ENCODE peak calls at places on chromosomes 13 and 19, in ten cellular contexts. O, J, U, I, H, G, W, V, M and Z are unnamed samples. For H3K4me1, the result is how much of the 10 kb centered on the place peaks cover.

GRCh38 chr13:24747248-24748151 is 16.5 kb upstream of the RNF17 start:
- DNase-seq in M (peak), W (no peak), I (no peak), O (no peak), H (no peak), G (no peak), U (no peak), J (no peak), V (no peak), Z (peak)

GRCh38 chr19:46513461-46514236 is 18.0 kb upstream of the PNMA8B start:
- DNase-seq in M (peak), O (peak), H (peak), U (peak), J (peak), W (peak), G (peak), I (peak), V (peak), Z (peak)

GRCh38 chr13:40653558-40654318 is 12.7 kb downstream of the FOXO1 start:
- DNase-seq in I (no peak), V (no peak), H (no peak), O (no peak), J (no peak), G (no peak), U (no peak), M (no peak), W (no peak), Z (no peak)

GRCh38 chr19:23098286-23098685 is 18.5 kb upstream of the ZNF730 start:
- DNase-seq in O (no peak), I (no peak), H (no peak), W (no peak), V (no peak), J (no peak), G (no peak), U (no peak), M (no peak), Z (no peak)

GRCh38 chr19:2032296-2032941 is 16.9 kb upstream of the BTBD2 start:
- DNase-seq in H (peak), O (peak), I (peak), M (peak), G (peak), V (peak), U (peak), W (peak), J (peak), Z (peak)

GRCh38 chr19:1041835-1042685 is 2.2 kb downstream of the ABCA7 start:
- DNase-seq in W (peak), V (no peak), O (peak), H (no peak), J (peak), G (no peak), M (peak), U (no peak), I (no peak), Z (no peak)

GRCh38 chr19:13055213-13056051 is 47.2 kb downstream of the LYL1 start:
- DNase-seq in G (no peak), I (peak), O (no peak), H (peak), M (peak), U (peak), W (peak), V (peak), J (peak), Z (peak)

GRCh38 chr13:44662515-44662914 is 86.4 kb upstream of the TSC22D1 start:
- DNase-seq in V (no peak), M (no peak), I (no peak), J (no peak), W (no peak), H (no peak), G (no peak), O (no peak), U (no peak), Z (no peak)

GRCh38 chr13:50991624-50992610 is 82.3 kb downstream of the RNASEH2B start:
- DNase-seq in M (no peak), I (no peak), O (no peak), J (no peak), U (no peak), H (no peak), V (no peak), W (no peak), G (no peak), Z (no peak)

GRCh38 chr13:52644108-52644507 is 1.9 kb downstream of the HNRNPA1L2 start:
- DNase-seq in G (no peak), I (no peak), U (no peak), H (peak), J (no peak), O (no peak), M (no peak), V (no peak), W (no peak), Z (no peak)

GRCh38 chr13:35979378-35979911 is 151.7 kb downstream of the DCLK1 start:
- DNase-seq in G (no peak), O (peak), M (peak), U (peak), V (peak), W (peak), I (peak), H (peak), J (peak), Z (peak)

GRCh38 chr13:81582381-81582780 is 1241.5 kb upstream of the SPRY2 start:
- DNase-seq in M (no peak), U (no peak), W (no peak), G (no peak), H (no peak), V (no peak), J (no peak), I (no peak), O (no peak), Z (no peak)

GRCh38 chr19:51712461-51713081 is 11.2 kb downstream of the HAS1 start:
- DNase-seq in W (no peak), O (no peak), J (peak), H (peak), M (no peak), V (no peak), U (no peak), G (no peak), I (no peak), Z (no peak)

GRCh38 chr19:49801966-49802661 is 11.0 kb downstream of the FUZ start:
- DNase-seq in U (peak), G (peak), V (peak), M (peak), J (peak), W (peak), H (peak), O (no peak), I (peak), Z (peak)

GRCh38 chr19:19900124-19900523 is 622 bp upstream of the ZNF93 start:
- DNase-seq in U (no peak), H (peak), J (peak), V (no peak), M (no peak), W (no peak), I (no peak), O (no peak), G (no peak), Z (no peak)

GRCh38 chr13:46607768-46608553 is 55.0 kb downstream of the LRCH1 start:
- DNase-seq in O (peak), J (no peak), G (no peak), V (no peak), U (no peak), W (no peak), M (no peak), I (no peak), H (no peak), Z (no peak)

GRCh38 chr19:4402171-4403004 is at the start of gene CHAF1A:
- DNase-seq in O (peak), I (peak), U (peak), G (peak), J (peak), M (peak), V (peak), H (peak), W (peak), Z (peak)

GRCh38 chr19:2475018-2475701 is 767 bp upstream of the GADD45B start:
- DNase-seq in M (peak), U (peak), W (peak), J (peak), O (peak), V (peak), G (peak), I (peak), H (peak), Z (peak)

GRCh38 chr19:13875824-13876223 is 1.1 kb upstream of the NANOS3 start:
- DNase-seq in V (no peak), H (no peak), O (no peak), I (no peak), U (no peak), J (no peak), G (no peak), W (no peak), M (no peak), Z (no peak)

GRCh38 chr19:55283548-55284393 is at the start of gene BRSK1:
- DNase-seq in H (peak), J (peak), M (peak), V (peak), I (no peak), O (no peak), G (no peak), U (peak), W (peak), Z (peak)

GRCh38 chr19:1862424-1863307 is 713 bp downstream of the KLF16 start:
- DNase-seq in W (no peak), J (no peak), H (no peak), M (peak), G (no peak), I (no peak), V (peak), O (peak), U (no peak), Z (no peak)

GRCh38 chr19:12485571-12485970 is 955 bp upstream of the ZNF709 start:
- DNase-seq in I (no peak), O (no peak), V (no peak), J (no peak), G (no peak), H (no peak), M (no peak), U (no peak), W (no peak), Z (no peak)

GRCh38 chr19:18310118-18310909 is 12.6 kb downstream of the LSM4 start:
- DNase-seq in J (no peak), H (no peak), I (no peak), W (no peak), V (no peak), G (no peak), M (peak), O (no peak), U (no peak), Z (no peak)

GRCh38 chr13:79060216-79060615 is 345.8 kb downstream of the RBM26 start:
- DNase-seq in J (no peak), U (no peak), W (no peak), H (no peak), M (no peak), G (no peak), O (no peak), V (no peak), I (no peak), Z (no peak)

GRCh38 chr13:24064258-24064860 is 96.2 kb upstream of the SPATA13 start:
- DNase-seq in G (no peak), I (no peak), W (no peak), H (no peak), J (no peak), U (peak), O (no peak), V (no peak), M (no peak), Z (no peak)

GRCh38 chr19:18014197-18014596 is 6.2 kb downstream of the ARRDC2 start:
- DNase-seq in H (no peak), W (no peak), I (no peak), O (no peak), V (no peak), J (no peak), U (no peak), M (no peak), G (no peak), Z (no peak)

GRCh38 chr19:29665215-29665825 is at the start of gene PLEKHF1:
- DNase-seq in J (peak), I (peak), G (peak), O (peak), H (peak), U (peak), W (peak), V (peak), M (peak), Z (peak)
- TF ChIP-seq POLR2A in J (peak), I (no peak), G (peak), O (peak), H (peak), U (peak), W (no peak), V (peak), M (no peak), Z (no peak)

GRCh38 chr13:60398949-60399589 is 2.0 kb downstream of the TDRD3 start:
- DNase-seq in V (no peak), G (no peak), H (peak), J (peak), U (no peak), I (no peak), M (peak), O (no peak), W (peak), Z (no peak)
- H3K4me3 ChIP-seq in V (peak), G (no peak), H (no peak), J (no peak), U (no peak), I (peak), M (peak), O (no peak), W (peak), Z (no peak)

DNA sequence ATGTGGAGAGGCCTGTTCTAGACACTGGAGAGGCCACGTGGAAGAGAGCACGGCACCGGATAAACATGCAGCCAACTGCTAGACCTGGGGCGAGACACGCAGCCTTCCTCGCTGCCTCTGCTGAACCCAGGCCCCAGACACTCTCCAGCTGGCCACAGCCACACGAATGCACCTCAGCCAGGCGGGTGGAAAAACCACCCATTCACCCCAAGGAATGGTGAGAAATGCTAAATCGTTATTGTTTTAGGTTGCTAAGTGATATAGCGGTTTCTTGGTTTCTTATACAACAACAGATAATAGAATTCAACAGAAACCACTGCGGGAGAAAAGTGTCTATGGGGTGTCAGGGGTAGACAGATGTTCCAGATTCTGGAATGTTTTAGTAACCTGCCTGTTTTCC is 52.5 kb downstream of the STK24 start:
- DNase-seq in G (no peak), M (no peak), W (no peak), V (no peak), I (no peak), U (no peak), J (no peak), H (no peak), O (no peak), Z (no peak)
- H3K4me1 ChIP-seq in G (under half), M (under half), W (half or more), V (under half), I (under half), U (under half), J (half or more), H (under half), O (under half), Z (half or more)

GRCh38 chr19:8529369-8530006 is 15.5 kb upstream of the ZNF414 start:
- DNase-seq in I (no peak), G (no peak), H (no peak), O (no peak), U (no peak), M (no peak), J (no peak), V (no peak), W (no peak), Z (no peak)

GRCh38 chr19:8528500-8528899 is 14.5 kb upstream of the ZNF414 start:
- DNase-seq in O (no peak), U (no peak), M (no peak), V (no peak), I (no peak), H (no peak), G (no peak), W (no peak), J (no peak), Z (no peak)

GRCh38 chr19:8525401-8525684 is 11.4 kb upstream of the ZNF414 start:
- DNase-seq in W (no peak), U (no peak), V (no peak), O (no peak), H (no peak), J (no peak), G (no peak), M (no peak), I (no peak), Z (no peak)

GRCh38 chr19:8530061-8530679 is 16.2 kb upstream of the ZNF414 start:
- DNase-seq in U (no peak), H (no peak), W (no peak), O (no peak), I (no peak), M (no peak), V (no peak), G (no peak), J (no peak), Z (no peak)

GRCh38 chr19:8526345-8527062 is 12.5 kb upstream of the ZNF414 start:
- DNase-seq in U (peak), V (peak), W (peak), I (peak), J (peak), H (peak), G (peak), O (peak), M (peak), Z (peak)
- TF ChIP-seq POLR2A in U (peak), V (peak), W (no peak), I (peak), J (no peak), H (no peak), G (peak), O (no peak), M (peak), Z (peak)

GRCh38 chr19:48444129-48444932 is 1.5 kb upstream of the GRWD1 start:
- DNase-seq in J (no peak), V (no peak), H (no peak), U (no peak), M (no peak), O (no peak), I (no peak), G (no peak), W (no peak), Z (no peak)

GRCh38 chr19:48441360-48442050 is 4.3 kb upstream of the GRWD1 start:
- DNase-seq in H (no peak), G (no peak), W (no peak), J (no peak), O (no peak), U (no peak), V (no peak), I (no peak), M (no peak), Z (no peak)

GRCh38 chr19:48443262-48443661 is 2.5 kb upstream of the GRWD1 start:
- DNase-seq in V (no peak), J (peak), H (no peak), U (no peak), M (no peak), O (no peak), G (no peak), I (no peak), W (peak), Z (no peak)

GRCh38 chr19:48443731-48444128 is 2.1 kb upstream of the GRWD1 start:
- DNase-seq in U (no peak), J (no peak), V (no peak), W (no peak), I (no peak), M (no peak), G (no peak), O (no peak), H (no peak), Z (no peak)

GRCh38 chr19:48442116-48443035 is 3.4 kb upstream of the GRWD1 start:
- DNase-seq in G (no peak), I (no peak), J (no peak), V (no peak), O (no peak), W (no peak), U (no peak), M (no peak), H (no peak), Z (no peak)
- H3K4me3 ChIP-seq in G (peak), I (peak), J (no peak), V (no peak), O (no peak), W (no peak), U (no peak), M (no peak), H (no peak), Z (no peak)

DNA sequence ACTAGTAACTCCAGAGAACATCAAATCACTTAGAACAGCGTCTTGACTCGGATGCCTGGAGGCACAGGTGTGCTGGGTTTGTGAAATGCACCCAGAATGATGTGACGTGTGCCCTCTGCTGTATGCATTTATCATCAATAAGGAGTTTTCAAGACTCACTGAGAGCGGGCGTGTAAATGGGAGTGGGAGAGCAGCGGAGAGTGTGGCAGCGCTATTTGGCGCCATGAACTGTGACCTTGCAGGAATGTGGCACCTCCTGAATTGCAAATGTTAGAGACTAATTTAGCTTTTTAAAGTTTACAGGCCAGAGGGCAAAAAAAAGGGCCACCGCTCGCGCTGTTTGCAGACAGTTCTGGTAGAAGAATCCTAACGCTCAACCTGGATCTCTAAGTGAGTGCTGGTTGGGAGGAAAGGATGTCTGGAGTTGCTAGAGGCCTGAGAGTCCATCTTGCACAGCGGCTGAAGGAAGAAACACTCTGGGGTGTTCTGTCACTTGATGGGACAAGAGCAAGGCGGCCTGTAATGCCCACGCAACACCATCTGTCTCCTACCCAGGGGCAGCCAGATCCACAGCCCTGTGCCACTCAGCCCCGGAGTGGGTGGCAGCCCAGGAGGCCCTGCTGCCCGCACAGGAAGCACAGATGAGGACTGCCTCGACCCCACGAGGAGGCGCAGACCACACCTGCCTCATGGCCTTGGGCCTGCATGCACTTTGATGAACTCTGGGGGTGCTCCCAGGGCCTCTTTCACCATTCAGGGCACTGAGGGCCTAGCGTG is 19.7 kb downstream of the RANBP3 start:
- DNase-seq in W (no peak), U (no peak), V (no peak), H (no peak), M (no peak), O (no peak), G (no peak), J (no peak), I (no peak), Z (no peak)
- H3K4me1 ChIP-seq in W (half or more), U (half or more), V (half or more), H (half or more), M (half or more), O (under half), G (under half), J (half or more), I (under half), Z (half or more)

DNA sequence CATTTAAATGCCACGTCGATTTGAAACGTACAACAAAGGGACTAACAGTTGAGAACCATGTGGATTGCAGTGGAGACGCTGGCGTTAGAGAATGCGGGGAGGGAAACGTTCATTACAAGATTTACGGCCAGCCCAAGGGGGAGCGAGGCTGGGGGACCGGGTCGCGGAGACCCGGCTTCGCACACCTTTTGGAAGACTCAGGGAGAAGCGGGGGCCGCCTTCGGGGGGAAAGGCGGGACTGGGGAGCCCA is 20.8 kb upstream of the OR10H1 start:
- DNase-seq in M (no peak), U (no peak), V (no peak), W (no peak), O (no peak), I (no peak), H (peak), G (peak), J (no peak), Z (no peak)
- TF ChIP-seq POLR2A in M (no peak), U (no peak), V (no peak), W (no peak), O (no peak), I (no peak), H (no peak), G (no peak), J (no peak), Z (no peak)

GRCh38 chr19:53960187-53960586 is 2.5 kb upstream of the CACNG8 start:
- DNase-seq in I (no peak), V (no peak), J (no peak), U (no peak), W (no peak), H (no peak), G (no peak), M (no peak), O (no peak), Z (no peak)

GRCh38 chr19:53960886-53961285 is 1.9 kb upstream of the CACNG8 start:
- DNase-seq in J (no peak), G (no peak), H (no peak), M (no peak), U (no peak), V (no peak), W (no peak), I (no peak), O (no peak), Z (no peak)

GRCh38 chr19:53959176-53959757 is 3.5 kb upstream of the CACNG8 start:
- DNase-seq in M (no peak), V (no peak), W (no peak), G (no peak), O (no peak), J (no peak), H (no peak), U (no peak), I (no peak), Z (no peak)

GRCh38 chr19:53958168-53958571 is 4.6 kb upstream of the CACNG8 start:
- DNase-seq in V (no peak), G (no peak), I (no peak), U (no peak), W (no peak), O (no peak), H (no peak), J (no peak), M (no peak), Z (no peak)

GRCh38 chr19:53957448-53958167 is 5.1 kb upstream of the CACNG8 start:
- DNase-seq in U (no peak), M (no peak), H (no peak), V (no peak), J (no peak), I (no peak), G (no peak), W (no peak), O (no peak), Z (no peak)
- H3K4me3 ChIP-seq in U (no peak), M (no peak), H (no peak), V (no peak), J (no peak), I (no peak), G (no peak), W (no peak), O (no peak), Z (no peak)

GRCh38 chr13:18947376-18947977 is 234.1 kb downstream of the TUBA3C start:
- DNase-seq in W (no peak), O (no peak), H (no peak), M (no peak), I (no peak), G (no peak), J (no peak), U (peak), V (no peak), Z (no peak)
- H3K4me1 ChIP-seq in W (under half), O (under half), H (under half), M (under half), I (under half), G (under half), J (under half), U (under half), V (under half), Z (under half)